ENCODE peak calls at places on chromosomes 11 and 22, in nine cellular contexts. One of them, this sample, is unnamed.
A peak's percentile ranks its signal among the peaks of the same experiment; 100 is the strongest.

GRCh38 chr22:23856721-23857605 is 712 bp upstream of the SLC2A11 start:
- DNase-seq in left colon: peak; percentile 62
- DNase-seq in CD8-positive, alpha-beta T cell: no peak
- DNase-seq in neural progenitor cell: peak; percentile 75
- DNase-seq in stimulated activated CD4-positive, alpha-beta T cell treated with anti-CD3 and anti-CD28 coated beads, Interleukin-2, amount 100 ng/mL, for 24 hours: peak; percentile 24
- DNase-seq in gastrocnemius medialis: no peak
- DNase-seq in germinal center: no peak
- DNase-seq in choroid plexus epithelial cell: peak; percentile 48
- DNase-seq in EL: peak; percentile 70
- DNase-seq in this sample: no peak

GRCh38 chr11:77259681-77260080 is 41.8 kb downstream of the GDPD4 start:
- DNase-seq in germinal center: no peak
- DNase-seq in CD8-positive, alpha-beta T cell: no peak
- DNase-seq in stimulated activated CD4-positive, alpha-beta T cell treated with anti-CD3 and anti-CD28 coated beads, Interleukin-2, amount 100 ng/mL, for 24 hours: no peak
- DNase-seq in neural progenitor cell: no peak
- DNase-seq in choroid plexus epithelial cell: peak; percentile 81
- DNase-seq in gastrocnemius medialis: no peak
- DNase-seq in EL: peak; percentile 31
- DNase-seq in left colon: no peak
- DNase-seq in this sample: no peak

GRCh38 chr11:104151404-104152204 is 12.3 kb downstream of the PDGFD start:
- DNase-seq in left colon: no peak
- DNase-seq in stimulated activated CD4-positive, alpha-beta T cell treated with anti-CD3 and anti-CD28 coated beads, Interleukin-2, amount 100 ng/mL, for 24 hours: no peak
- DNase-seq in choroid plexus epithelial cell: peak; percentile 56
- DNase-seq in EL: peak; percentile 9
- DNase-seq in germinal center: peak; percentile 5
- DNase-seq in gastrocnemius medialis: no peak
- DNase-seq in neural progenitor cell: no peak
- DNase-seq in CD8-positive, alpha-beta T cell: no peak
- DNase-seq in this sample: no peak

GRCh38 chr22:47110817-47111443 is 348.5 kb downstream of the TBC1D22A start:
- DNase-seq in stimulated activated CD4-positive, alpha-beta T cell treated with anti-CD3 and anti-CD28 coated beads, Interleukin-2, amount 100 ng/mL, for 24 hours: no peak
- DNase-seq in gastrocnemius medialis: no peak
- DNase-seq in germinal center: no peak
- DNase-seq in EL: no peak
- DNase-seq in left colon: no peak
- DNase-seq in CD8-positive, alpha-beta T cell: no peak
- DNase-seq in choroid plexus epithelial cell: peak; percentile 81
- DNase-seq in neural progenitor cell: no peak
- DNase-seq in this sample: no peak

GRCh38 chr11:2393111-2393868 is 7.3 kb upstream of the TSSC4 start:
- DNase-seq in germinal center: peak; percentile 82
- DNase-seq in neural progenitor cell: no peak
- DNase-seq in choroid plexus epithelial cell: no peak
- DNase-seq in stimulated activated CD4-positive, alpha-beta T cell treated with anti-CD3 and anti-CD28 coated beads, Interleukin-2, amount 100 ng/mL, for 24 hours: no peak
- DNase-seq in CD8-positive, alpha-beta T cell: no peak
- DNase-seq in EL: no peak
- DNase-seq in left colon: no peak
- DNase-seq in gastrocnemius medialis: no peak
- DNase-seq in this sample: no peak

GRCh38 chr11:74520316-74520715 is 26.8 kb upstream of the LIPT2 start:
- DNase-seq in stimulated activated CD4-positive, alpha-beta T cell treated with anti-CD3 and anti-CD28 coated beads, Interleukin-2, amount 100 ng/mL, for 24 hours: no peak
- DNase-seq in CD8-positive, alpha-beta T cell: no peak
- DNase-seq in EL: no peak
- DNase-seq in gastrocnemius medialis: no peak
- DNase-seq in germinal center: no peak
- DNase-seq in choroid plexus epithelial cell: peak; percentile 57
- DNase-seq in left colon: no peak
- DNase-seq in neural progenitor cell: no peak
- DNase-seq in this sample: no peak

GRCh38 chr11:34570584-34570983 is 50.3 kb upstream of the EHF start:
- DNase-seq in EL: peak; percentile 45
- DNase-seq in stimulated activated CD4-positive, alpha-beta T cell treated with anti-CD3 and anti-CD28 coated beads, Interleukin-2, amount 100 ng/mL, for 24 hours: peak; percentile 21
- DNase-seq in neural progenitor cell: no peak
- DNase-seq in choroid plexus epithelial cell: peak; percentile 17
- DNase-seq in gastrocnemius medialis: no peak
- DNase-seq in germinal center: no peak
- DNase-seq in left colon: no peak
- DNase-seq in CD8-positive, alpha-beta T cell: no peak
- DNase-seq in this sample: no peak

GRCh38 chr11:702731-703461 is 3.1 kb upstream of the EPS8L2 start:
- DNase-seq in CD8-positive, alpha-beta T cell: no peak
- DNase-seq in gastrocnemius medialis: no peak
- DNase-seq in left colon: peak; percentile 80
- DNase-seq in EL: no peak
- DNase-seq in stimulated activated CD4-positive, alpha-beta T cell treated with anti-CD3 and anti-CD28 coated beads, Interleukin-2, amount 100 ng/mL, for 24 hours: no peak
- DNase-seq in germinal center: no peak
- DNase-seq in choroid plexus epithelial cell: no peak
- DNase-seq in neural progenitor cell: no peak
- DNase-seq in this sample: no peak

GRCh38 chr22:33832558-33833151 is 87.6 kb downstream of the LARGE1 start:
- DNase-seq in germinal center: no peak
- DNase-seq in gastrocnemius medialis: peak; percentile 84
- DNase-seq in stimulated activated CD4-positive, alpha-beta T cell treated with anti-CD3 and anti-CD28 coated beads, Interleukin-2, amount 100 ng/mL, for 24 hours: no peak
- DNase-seq in CD8-positive, alpha-beta T cell: no peak
- DNase-seq in EL: no peak
- DNase-seq in left colon: no peak
- DNase-seq in choroid plexus epithelial cell: peak; percentile 68
- DNase-seq in neural progenitor cell: no peak
- DNase-seq in this sample: no peak

GRCh38 chr22:43995798-43996169 is 28.3 kb upstream of the PARVB start:
- DNase-seq in germinal center: no peak
- DNase-seq in EL: no peak
- DNase-seq in CD8-positive, alpha-beta T cell: no peak
- DNase-seq in gastrocnemius medialis: no peak
- DNase-seq in left colon: no peak
- DNase-seq in stimulated activated CD4-positive, alpha-beta T cell treated with anti-CD3 and anti-CD28 coated beads, Interleukin-2, amount 100 ng/mL, for 24 hours: no peak
- DNase-seq in neural progenitor cell: no peak
- DNase-seq in choroid plexus epithelial cell: no peak
- DNase-seq in this sample: no peak

GRCh38 chr11:125061237-125061636 is 1.9 kb upstream of the SLC37A2 start:
- DNase-seq in EL: no peak
- DNase-seq in CD8-positive, alpha-beta T cell: no peak
- DNase-seq in germinal center: no peak
- DNase-seq in neural progenitor cell: no peak
- DNase-seq in gastrocnemius medialis: no peak
- DNase-seq in left colon: no peak
- DNase-seq in choroid plexus epithelial cell: no peak
- DNase-seq in stimulated activated CD4-positive, alpha-beta T cell treated with anti-CD3 and anti-CD28 coated beads, Interleukin-2, amount 100 ng/mL, for 24 hours: no peak
- DNase-seq in this sample: no peak

GRCh38 chr11:10592331-10592730 is 23.9 kb upstream of the LYVE1 start:
- DNase-seq in left colon: no peak
- DNase-seq in neural progenitor cell: no peak
- DNase-seq in choroid plexus epithelial cell: peak; percentile 95
- DNase-seq in germinal center: no peak
- DNase-seq in stimulated activated CD4-positive, alpha-beta T cell treated with anti-CD3 and anti-CD28 coated beads, Interleukin-2, amount 100 ng/mL, for 24 hours: no peak
- DNase-seq in CD8-positive, alpha-beta T cell: no peak
- DNase-seq in gastrocnemius medialis: no peak
- DNase-seq in EL: peak; percentile 88
- DNase-seq in this sample: no peak

GRCh38 chr11:36361901-36362391 is 65.9 kb downstream of the PRR5L start:
- DNase-seq in CD8-positive, alpha-beta T cell: no peak
- DNase-seq in germinal center: no peak
- DNase-seq in gastrocnemius medialis: no peak
- DNase-seq in neural progenitor cell: peak; percentile 19
- DNase-seq in EL: peak; percentile 96
- DNase-seq in choroid plexus epithelial cell: peak; percentile 93
- DNase-seq in stimulated activated CD4-positive, alpha-beta T cell treated with anti-CD3 and anti-CD28 coated beads, Interleukin-2, amount 100 ng/mL, for 24 hours: no peak
- DNase-seq in left colon: no peak
- DNase-seq in this sample: no peak

GRCh38 chr11:134126197-134126822 is 57.4 kb downstream of the JAM3 start:
- DNase-seq in germinal center: no peak
- DNase-seq in stimulated activated CD4-positive, alpha-beta T cell treated with anti-CD3 and anti-CD28 coated beads, Interleukin-2, amount 100 ng/mL, for 24 hours: no peak
- DNase-seq in EL: peak; percentile 91
- DNase-seq in left colon: no peak
- DNase-seq in choroid plexus epithelial cell: peak; percentile 71
- DNase-seq in neural progenitor cell: no peak
- DNase-seq in CD8-positive, alpha-beta T cell: peak; percentile 19
- DNase-seq in gastrocnemius medialis: no peak
- DNase-seq in this sample: no peak

GRCh38 chr11:61392991-61393595 is 706 bp downstream of the TMEM216 start:
- DNase-seq in neural progenitor cell: peak; percentile 22
- DNase-seq in choroid plexus epithelial cell: peak; percentile 53
- DNase-seq in EL: peak; percentile 40
- DNase-seq in germinal center: peak; percentile 42
- DNase-seq in stimulated activated CD4-positive, alpha-beta T cell treated with anti-CD3 and anti-CD28 coated beads, Interleukin-2, amount 100 ng/mL, for 24 hours: peak; percentile 10
- DNase-seq in CD8-positive, alpha-beta T cell: peak; percentile 22
- DNase-seq in left colon: no peak
- DNase-seq in gastrocnemius medialis: no peak
- DNase-seq in this sample: no peak

GRCh38 chr11:118442903-118443589 is 6.8 kb downstream of the KMT2A start:
- DNase-seq in gastrocnemius medialis: no peak
- DNase-seq in neural progenitor cell: no peak
- DNase-seq in EL: no peak
- DNase-seq in CD8-positive, alpha-beta T cell: no peak
- DNase-seq in stimulated activated CD4-positive, alpha-beta T cell treated with anti-CD3 and anti-CD28 coated beads, Interleukin-2, amount 100 ng/mL, for 24 hours: no peak
- DNase-seq in germinal center: no peak
- DNase-seq in left colon: no peak
- DNase-seq in choroid plexus epithelial cell: no peak
- DNase-seq in this sample: no peak

GRCh38 chr22:39681038-39681861 is 110.7 kb downstream of the CACNA1I start:
- DNase-seq in choroid plexus epithelial cell: peak; percentile 4
- DNase-seq in EL: no peak
- DNase-seq in gastrocnemius medialis: no peak
- DNase-seq in CD8-positive, alpha-beta T cell: no peak
- DNase-seq in stimulated activated CD4-positive, alpha-beta T cell treated with anti-CD3 and anti-CD28 coated beads, Interleukin-2, amount 100 ng/mL, for 24 hours: no peak
- DNase-seq in left colon: no peak
- DNase-seq in neural progenitor cell: no peak
- DNase-seq in germinal center: no peak
- DNase-seq in this sample: no peak

GRCh38 chr11:79744941-79745340 is 304.1 kb upstream of the TENM4 start:
- DNase-seq in stimulated activated CD4-positive, alpha-beta T cell treated with anti-CD3 and anti-CD28 coated beads, Interleukin-2, amount 100 ng/mL, for 24 hours: no peak
- DNase-seq in gastrocnemius medialis: no peak
- DNase-seq in germinal center: no peak
- DNase-seq in EL: no peak
- DNase-seq in neural progenitor cell: no peak
- DNase-seq in left colon: no peak
- DNase-seq in CD8-positive, alpha-beta T cell: no peak
- DNase-seq in choroid plexus epithelial cell: no peak
- DNase-seq in this sample: no peak